ENCODE peak calls at places on chromosomes 7 and 10, in seven cellular contexts. W is RWPE1; Z is ELR; U is EH; N is choroid plexus epithelial cell; J is NB4; E is activated T-helper 9 cell treated with anti-CD3 and anti-CD28 coated beads, Interleukin-2, amount 50 U/mL, for 16 hours. R is an unnamed sample.
A peak's percentile ranks its signal among the peaks of the same experiment; 100 is the strongest.

GRCh38 chr7:154789404-154789803 is 213.5 kb downstream of the PAXIP1 start:
- DNase-seq in Z (no peak), J (peak; percentile 15), U (no peak), N (no peak), E (no peak), W (no peak), R (no peak)

GRCh38 chr10:69838853-69839252 is 37.1 kb downstream of the COL13A1 start:
- DNase-seq in E (no peak), U (peak; percentile 89), N (peak; percentile 93), J (no peak), W (peak; percentile 24), Z (peak; percentile 91), R (peak; percentile 80)

GRCh38 chr10:25562547-25562946 is 371.5 kb upstream of the MYO3A start:
- DNase-seq in J (no peak), U (no peak), N (no peak), Z (no peak), E (no peak), W (no peak), R (no peak)

GRCh38 chr10:60986779-60987178 is 42.8 kb upstream of the RHOBTB1 start:
- DNase-seq in J (no peak), Z (no peak), E (no peak), N (no peak), U (peak; percentile 35), W (no peak), R (no peak)

GRCh38 chr10:89151857-89152256 is 55.3 kb downstream of the CH25H start:
- DNase-seq in J (no peak), U (peak; percentile 70), N (peak; percentile 13), E (no peak), Z (no peak), W (no peak), R (no peak)

GRCh38 chr10:29634105-29634504 is 666 bp downstream of the SVIL start:
- DNase-seq in W (no peak), J (no peak), Z (no peak), U (no peak), N (no peak), E (no peak), R (no peak)

GRCh38 chr7:88267421-88267820 is 39.3 kb downstream of the STEAP4 start:
- DNase-seq in Z (no peak), J (no peak), E (no peak), W (no peak), U (no peak), N (no peak), R (no peak)

GRCh38 chr10:104441601-104442000 is 88.0 kb downstream of the CFAP58 start:
- DNase-seq in N (peak; percentile 97), J (peak; percentile 88), U (peak; percentile 98), W (peak; percentile 44), E (no peak), Z (peak; percentile 95), R (peak; percentile 94)

GRCh38 chr7:22894585-22894984 is 71.9 kb upstream of the TOMM7 start:
- DNase-seq in U (no peak), E (no peak), W (no peak), Z (no peak), J (peak; percentile 76), N (no peak), R (no peak)

GRCh38 chr7:110534241-110534931 is 556.5 kb upstream of the LRRN3 start:
- DNase-seq in J (no peak), E (no peak), Z (peak; percentile 6), W (peak; percentile 75), N (peak; percentile 61), U (peak; percentile 68), R (peak; percentile 59)

GRCh38 chr10:94902570-94902969 is 35.9 kb upstream of the CYP2C9 start:
- DNase-seq in E (no peak), J (peak; percentile 42), Z (no peak), N (no peak), W (no peak), U (no peak), R (peak; percentile 27)

GRCh38 chr10:96833220-96834001 is 1.3 kb downstream of the LCOR start:
- DNase-seq in J (peak; percentile 53), Z (peak; percentile 40), W (peak; percentile 47), U (peak; percentile 45), N (peak; percentile 52), E (no peak), R (peak; percentile 54)

GRCh38 chr7:20299647-20300312 is 30.9 kb upstream of the ITGB8 start:
- DNase-seq in W (no peak), J (peak; percentile 57), E (no peak), U (no peak), N (peak; percentile 74), Z (no peak), R (peak; percentile 46)

GRCh38 chr10:97718178-97718577 is 4.6 kb downstream of the MARVELD1 start:
- DNase-seq in J (peak; percentile 63), Z (no peak), E (no peak), W (no peak), U (no peak), N (no peak), R (no peak)

GRCh38 chr7:44761207-44762161 is 12.8 kb downstream of the ZMIZ2 start:
- DNase-seq in U (peak; percentile 75), N (no peak), Z (no peak), W (peak; percentile 75), E (no peak), J (no peak), R (peak; percentile 56)

GRCh38 chr10:79400567-79401004 is 44.8 kb downstream of the ZCCHC24 start:
- DNase-seq in W (peak; percentile 54), U (peak; percentile 40), Z (peak; percentile 50), E (no peak), J (peak; percentile 75), N (peak; percentile 48), R (peak; percentile 35)

GRCh38 chr7:362416-363096 is 72.6 kb downstream of the FOXL3 start:
- DNase-seq in W (no peak), N (peak; percentile 21), U (peak; percentile 11), J (peak; percentile 35), Z (no peak), E (no peak), R (no peak)

GRCh38 chr10:78408671-78409472 is 375.2 kb downstream of the RPS24 start:
- DNase-seq in J (peak; percentile 8), N (no peak), U (no peak), Z (no peak), E (no peak), W (no peak), R (peak; percentile 51)

GRCh38 chr10:103917326-103918052 is 495 bp downstream of the STN1 start:
- DNase-seq in Z (no peak), W (peak; percentile 51), J (no peak), E (no peak), N (peak; percentile 90), U (no peak), R (peak; percentile 41)

GRCh38 chr10:84172435-84173356 is 905 bp upstream of the GPR15LG start:
- DNase-seq in U (no peak), W (no peak), J (no peak), N (no peak), Z (no peak), E (no peak), R (no peak)

GRCh38 chr7:132435016-132435990 is 141.0 kb downstream of the PLXNA4 start:
- DNase-seq in E (no peak), J (no peak), N (no peak), U (no peak), Z (no peak), W (no peak), R (no peak)

GRCh38 chr7:143279186-143280098 is 5.3 kb upstream of the TMEM139 start:
- DNase-seq in E (no peak), N (peak; percentile 86), W (no peak), U (peak; percentile 80), J (no peak), Z (peak; percentile 54), R (peak; percentile 67)

GRCh38 chr7:156616269-156617202 is 24.0 kb upstream of the RNF32 start:
- DNase-seq in E (no peak), J (no peak), W (no peak), N (peak; percentile 11), U (no peak), Z (no peak), R (no peak)

GRCh38 chr7:28761485-28761884 is 196.6 kb downstream of the TRIL start:
- DNase-seq in E (no peak), J (no peak), N (peak; percentile 25), U (peak; percentile 11), W (no peak), Z (no peak), R (no peak)

GRCh38 chr10:114285961-114286441 is 46.9 kb downstream of the VWA2 start:
- DNase-seq in N (no peak), J (no peak), U (no peak), W (no peak), E (no peak), Z (no peak), R (no peak)

GRCh38 chr10:101843032-101843991 is at the start of gene KCNIP2:
- DNase-seq in J (peak; percentile 73), E (peak; percentile 48), U (no peak), W (no peak), N (no peak), Z (peak; percentile 20), R (no peak)

GRCh38 chr7:6564091-6564770 is 13.0 kb upstream of the GRID2IP start:
- DNase-seq in U (no peak), W (no peak), E (no peak), J (no peak), Z (no peak), N (no peak), R (no peak)

GRCh38 chr10:11110499-11110898 is 92.8 kb downstream of the CELF2 start:
- DNase-seq in Z (no peak), N (no peak), U (no peak), E (no peak), J (no peak), W (no peak), R (no peak)

GRCh38 chr7:26182283-26182682 is 18.3 kb downstream of the HNRNPA2B1 start:
- DNase-seq in J (peak; percentile 50), Z (no peak), U (no peak), W (no peak), N (no peak), E (no peak), R (no peak)

GRCh38 chr10:70715853-70716795 is 43.8 kb downstream of the ADAMTS14 start:
- DNase-seq in U (peak; percentile 68), Z (peak; percentile 83), E (no peak), J (peak; percentile 88), W (peak; percentile 47), N (peak; percentile 50), R (peak; percentile 44)

GRCh38 chr7:33761440-33762080 is 143.8 kb upstream of the BMPER start:
- DNase-seq in J (no peak), Z (no peak), W (no peak), N (no peak), U (no peak), E (no peak), R (no peak)

GRCh38 chr10:48623607-48624132 is 18.8 kb upstream of the ARHGAP22 start:
- DNase-seq in E (no peak), J (no peak), N (no peak), W (no peak), Z (no peak), U (no peak), R (no peak)

GRCh38 chr7:120857558-120858298 is at the start of gene TSPAN12:
- DNase-seq in W (peak; percentile 44), E (peak; percentile 8), Z (peak; percentile 66), J (peak; percentile 69), N (peak; percentile 59), U (peak; percentile 75), R (peak; percentile 35)